ENCODE peak calls at places on chromosomes 5 and 9, in nine cellular contexts. Q is Right ventricle myocardium inferior; D is stimulated activated CD8-positive, alpha-beta memory T cell treated with anti-CD3 and anti-CD28 coated beads, Interleukin-4, amount 100 ng/mL, for 1 hour; P is skeletal muscle cell; O is NCI-H460; V is mesenchymal stem cell; T is mesendoderm; M is activated naive CD4-positive, alpha-beta T cell treated with anti-CD3 and anti-CD28 coated beads for 36 hours; I is CD8-positive, alpha-beta T cell. R is an unnamed sample.

GRCh38 chr5:104372796-104373195 is 810.2 kb upstream of the NUDT12 start:
- DNase-seq in D (no peak), O (no peak), V (peak), P (no peak), Q (no peak), T (no peak), I (no peak), M (no peak), R (no peak)

GRCh38 chr5:147072591-147072990 is 162.2 kb upstream of the STK32A start:
- DNase-seq in I (no peak), O (no peak), Q (no peak), V (no peak), M (no peak), D (no peak), T (no peak), P (no peak), R (no peak)

GRCh38 chr9:133347515-133347984 is 381 bp downstream of the MED22 start:
- DNase-seq in V (peak), D (no peak), P (no peak), Q (no peak), M (peak), T (peak), O (no peak), I (no peak), R (peak)

GRCh38 chr5:87751801-87752200 is 339.1 kb upstream of the CCNH start:
- DNase-seq in O (no peak), Q (no peak), M (no peak), I (no peak), V (no peak), T (no peak), P (no peak), D (no peak), R (no peak)

GRCh38 chr5:88140396-88140862 is 128.2 kb downstream of the TMEM161B start:
- DNase-seq in T (no peak), D (no peak), I (no peak), M (no peak), P (no peak), V (peak), Q (no peak), O (no peak), R (peak)

GRCh38 chr5:143213231-143213850 is 190.1 kb downstream of the NR3C1 start:
- DNase-seq in O (no peak), T (no peak), I (no peak), V (peak), D (no peak), M (no peak), P (no peak), Q (no peak), R (no peak)

GRCh38 chr9:32644698-32645097 is 9.2 kb upstream of the TAF1L start:
- DNase-seq in Q (no peak), V (no peak), P (peak), I (no peak), T (peak), M (no peak), D (no peak), O (no peak), R (no peak)

GRCh38 chr9:97072285-97072770 is 33.4 kb upstream of the CTSV start:
- DNase-seq in P (no peak), D (no peak), T (no peak), Q (no peak), I (no peak), V (no peak), M (no peak), O (no peak), R (no peak)

GRCh38 chr5:142512680-142513042 is 173.2 kb downstream of the FGF1 start:
- DNase-seq in I (no peak), Q (no peak), M (no peak), V (peak), P (no peak), T (peak), D (no peak), O (no peak), R (no peak)